ENCODE peak calls at places on chromosome 4, in six cellular contexts. F is GM12891; Z is fibroblast of villous mesenchyme; N is activated CD4-positive, alpha-beta T cell treated with anti-CD3 and anti-CD28 coated beads, Interleukin-2, amount 10 ng/mL, durations not matched to agents 7 days and 5 days; C is EH; X is KG1. W is an unnamed sample.

GRCh38 chr4:53653484-53654053 is 62.3 kb upstream of the LNX1 start:
- DNase-seq in Z (peak), X (no peak), C (peak), N (no peak), F (no peak), W (no peak)

GRCh38 chr4:156999175-156999517 is 27.5 kb upstream of the PDGFC start:
- DNase-seq in C (peak), F (no peak), N (no peak), Z (peak), X (no peak), W (no peak)

GRCh38 chr4:28092610-28093009 is 1232.0 kb downstream of the STIM2 start:
- DNase-seq in N (no peak), F (no peak), X (no peak), Z (no peak), C (no peak), W (no peak)

GRCh38 chr4:53196872-53197759 is 168.7 kb downstream of the SCFD2 start:
- DNase-seq in C (peak), F (no peak), N (peak), X (peak), Z (peak), W (peak)

GRCh38 chr4:133938061-133938460 is 263.5 kb downstream of the PABPC4L start:
- DNase-seq in Z (no peak), C (peak), N (no peak), X (no peak), F (no peak), W (no peak)

GRCh38 chr4:183142566-183143545 is 43.8 kb downstream of the WWC2 start:
- DNase-seq in X (no peak), F (no peak), C (peak), N (no peak), Z (peak), W (no peak)

GRCh38 chr4:40414673-40415072 is 79.5 kb downstream of the CHRNA9 start:
- DNase-seq in Z (no peak), N (no peak), F (no peak), X (no peak), C (no peak), W (no peak)

GRCh38 chr4:7000421-7001176 is 42.6 kb upstream of the TADA2B start:
- DNase-seq in N (no peak), F (no peak), C (no peak), X (no peak), Z (no peak), W (no peak)

GRCh38 chr4:16626945-16627344 is 271.5 kb downstream of the LDB2 start:
- DNase-seq in Z (peak), F (no peak), X (no peak), N (no peak), C (peak), W (no peak)

GRCh38 chr4:93731448-93731847 is 97.1 kb upstream of the ATOH1 start:
- DNase-seq in F (no peak), Z (no peak), N (no peak), X (no peak), C (peak), W (no peak)

GRCh38 chr4:1208970-1209704 is 36.8 kb upstream of the SPON2 start:
- DNase-seq in N (no peak), Z (peak), F (no peak), C (no peak), X (no peak), W (no peak)

GRCh38 chr4:145878501-145879435 is 59.9 kb downstream of the ZNF827 start:
- DNase-seq in Z (peak), N (no peak), X (no peak), C (peak), F (no peak), W (no peak)

GRCh38 chr4:110195561-110196205 is 2.7 kb downstream of the ELOVL6 start:
- DNase-seq in X (peak), N (peak), F (no peak), Z (peak), C (peak), W (peak)